ENCODE peak calls at places on chromosome 13, in seven cellular contexts. V is left ventricle myocardium inferior, R is neuronal stem cell, H is transverse colon, L is heart right ventricle, K is GM23248, E is esophagus squamous epithelium. X is an unnamed sample. For H3K4me1, the result is how much of the 10 kb centered on the place peaks cover.

GRCh38 chr13:112066624-112067004 is 335 bp upstream of the SOX1 start:
- DNase-seq in V (peak), R (peak), H (peak), L (peak), K (peak), E (no peak), X (peak)

GRCh38 chr13:83151308-83151660 is 731.0 kb downstream of the SLITRK1 start:
- DNase-seq in V (no peak), R (no peak), H (no peak), L (no peak), K (peak), E (no peak), X (no peak)

GRCh38 chr13:108176685-108177274 is 38.6 kb downstream of the LIG4 start:
- DNase-seq in V (no peak), R (no peak), H (peak), L (no peak), K (peak), E (no peak), X (peak)

GRCh38 chr13:93244141-93244917 is 17.7 kb downstream of the GPC6 start:
- DNase-seq in V (no peak), R (no peak), H (no peak), L (no peak), K (peak), E (no peak), X (peak)

GRCh38 chr13:43009506-43009905 is 13.9 kb upstream of the DNAJC15 start:
- DNase-seq in V (no peak), R (no peak), H (no peak), L (no peak), K (peak), E (no peak), X (peak)

GRCh38 chr13:21075303-21076264 is 14.2 kb upstream of the LATS2 start:
- DNase-seq in V (peak), R (no peak), H (no peak), L (peak), K (peak), E (no peak), X (peak)

GRCh38 chr13:110590577-110590976 is 24.8 kb upstream of the NAXD start:
- DNase-seq in V (no peak), R (no peak), H (no peak), L (no peak), K (no peak), E (no peak), X (no peak)

GRCh38 chr13:81133066-81133465 is 792.1 kb upstream of the SPRY2 start:
- DNase-seq in V (no peak), R (no peak), H (no peak), L (no peak), K (no peak), E (no peak), X (no peak)

GRCh38 chr13:71149498-71150363 is 717.3 kb downstream of the DACH1 start:
- DNase-seq in V (no peak), R (no peak), H (no peak), L (no peak), K (no peak), E (no peak), X (no peak)

GRCh38 chr13:40534456-40534855 is 132.0 kb downstream of the FOXO1 start:
- DNase-seq in V (no peak), R (no peak), H (no peak), L (no peak), K (no peak), E (no peak), X (peak)

GRCh38 chr13:45717324-45717723 is 15.2 kb downstream of the CBY2 start:
- DNase-seq in V (no peak), R (no peak), H (no peak), L (no peak), K (no peak), E (no peak), X (no peak)

GRCh38 chr13:30334663-30335386 is 27.5 kb upstream of the KATNAL1 start:
- DNase-seq in V (no peak), R (peak), H (no peak), L (no peak), K (peak), E (no peak), X (peak)

GRCh38 chr13:73618275-73618865 is 515.8 kb downstream of the KLF12 start:
- DNase-seq in V (no peak), R (no peak), H (peak), L (no peak), K (no peak), E (no peak), X (no peak)

GRCh38 chr13:90105276-90105675 is 1242.2 kb upstream of the MIR17HG start:
- DNase-seq in V (no peak), R (no peak), H (no peak), L (no peak), K (peak), E (no peak), X (no peak)

GRCh38 chr13:45737571-45738002 is 35.5 kb downstream of the CBY2 start:
- DNase-seq in V (no peak), R (no peak), H (no peak), L (no peak), K (no peak), E (no peak), X (no peak)

GRCh38 chr13:30314562-30314961 is 7.2 kb upstream of the KATNAL1 start:
- DNase-seq in V (no peak), R (no peak), H (no peak), L (no peak), K (no peak), E (no peak), X (no peak)

GRCh38 chr13:45621950-45622349 is 6.4 kb upstream of the ERICH6B start:
- DNase-seq in V (no peak), R (no peak), H (no peak), L (no peak), K (no peak), E (no peak), X (no peak)

GRCh38 chr13:41614671-41615519 is 157.5 kb downstream of the RGCC start:
- DNase-seq in V (no peak), R (no peak), H (no peak), L (no peak), K (peak), E (no peak), X (no peak)

GRCh38 chr13:73684286-73684685 is 449.9 kb downstream of the KLF12 start:
- DNase-seq in V (no peak), R (no peak), H (no peak), L (no peak), K (no peak), E (no peak), X (no peak)

GRCh38 chr13:40172149-40172591 is 494.3 kb downstream of the FOXO1 start:
- DNase-seq in V (no peak), R (no peak), H (no peak), L (no peak), K (no peak), E (no peak), X (no peak)

GRCh38 chr13:40800559-40800958 is 11.1 kb downstream of the SLC25A15 start:
- DNase-seq in V (no peak), R (no peak), H (no peak), L (no peak), K (no peak), E (no peak), X (no peak)

GRCh38 chr13:76512676-76513277 is 373.4 kb downstream of the KCTD12 start:
- DNase-seq in V (no peak), R (no peak), H (no peak), L (no peak), K (peak), E (no peak), X (no peak)

GRCh38 chr13:91347996-91348905 is 764 bp downstream of the MIR17HG start:
- DNase-seq in V (peak), R (peak), H (peak), L (peak), K (peak), E (no peak), X (peak)

GRCh38 chr13:113655358-113656014 is 2.5 kb downstream of the ATP4B start:
- DNase-seq in V (peak), R (no peak), H (no peak), L (no peak), K (no peak), E (no peak), X (no peak)

GRCh38 chr13:39692650-39693438 is 37.4 kb downstream of the COG6 start:
- DNase-seq in V (no peak), R (no peak), H (no peak), L (no peak), K (peak), E (no peak), X (no peak)

GRCh38 chr13:23993439-23993980 is 96.2 kb upstream of the C1QTNF9B start:
- DNase-seq in V (no peak), R (no peak), H (no peak), L (no peak), K (no peak), E (no peak), X (no peak)

GRCh38 chr13:79044415-79044814 is 361.6 kb downstream of the RBM26 start:
- DNase-seq in V (no peak), R (no peak), H (no peak), L (no peak), K (no peak), E (no peak), X (no peak)

GRCh38 chr13:71577127-71577526 is 289.9 kb downstream of the DACH1 start:
- DNase-seq in V (no peak), R (no peak), H (no peak), L (no peak), K (no peak), E (no peak), X (peak)

GRCh38 chr13:35479223-35479536 is 2.7 kb upstream of the MAB21L1 start:
- DNase-seq in V (no peak), R (no peak), H (no peak), L (no peak), K (no peak), E (no peak), X (no peak)

GRCh38 chr13:23586336-23586735 is 16.1 kb downstream of the TNFRSF19 start:
- DNase-seq in V (no peak), R (no peak), H (no peak), L (no peak), K (no peak), E (no peak), X (no peak)

GRCh38 chr13:111046590-111047141 is 68.4 kb upstream of the ARHGEF7 start:
- DNase-seq in V (no peak), R (no peak), H (no peak), L (no peak), K (peak), E (no peak), X (peak)

GRCh38 chr13:49580980-49581680 is 4.2 kb downstream of the RCBTB1 start:
- DNase-seq in V (no peak), R (no peak), H (no peak), L (no peak), K (no peak), E (no peak), X (no peak)

GRCh38 chr13:37914781-37915391 is 45.3 kb upstream of the TRPC4 start:
- DNase-seq in V (no peak), R (no peak), H (no peak), L (no peak), K (peak), E (no peak), X (no peak)

GRCh38 chr13:84439108-84439507 is 556.8 kb upstream of the SLITRK1 start:
- DNase-seq in V (no peak), R (no peak), H (no peak), L (no peak), K (peak), E (no peak), X (peak)

GRCh38 chr13:35621989-35622388 is 145.5 kb upstream of the MAB21L1 start:
- DNase-seq in V (no peak), R (no peak), H (no peak), L (no peak), K (peak), E (no peak), X (peak)

GRCh38 chr13:109567315-109567714 is 219.1 kb downstream of the IRS2 start:
- DNase-seq in V (no peak), R (no peak), H (no peak), L (no peak), K (peak), E (no peak), X (no peak)

GRCh38 chr13:63554157-63554556 is 2138.5 kb upstream of the PCDH20 start:
- DNase-seq in V (no peak), R (no peak), H (no peak), L (no peak), K (no peak), E (no peak), X (no peak)

GRCh38 chr13:75299913-75300862 is 181.8 kb downstream of the TBC1D4 start:
- DNase-seq in V (no peak), R (no peak), H (no peak), L (no peak), K (peak), E (no peak), X (no peak)

GRCh38 chr13:32261567-32261966 is 53.6 kb downstream of the ZAR1L start:
- DNase-seq in V (peak), R (no peak), H (peak), L (peak), K (peak), E (no peak), X (peak)
- H3K27ac ChIP-seq in V (peak), R (no peak), H (peak), L (peak), K (peak), E (no peak), X (no peak)

DNA sequence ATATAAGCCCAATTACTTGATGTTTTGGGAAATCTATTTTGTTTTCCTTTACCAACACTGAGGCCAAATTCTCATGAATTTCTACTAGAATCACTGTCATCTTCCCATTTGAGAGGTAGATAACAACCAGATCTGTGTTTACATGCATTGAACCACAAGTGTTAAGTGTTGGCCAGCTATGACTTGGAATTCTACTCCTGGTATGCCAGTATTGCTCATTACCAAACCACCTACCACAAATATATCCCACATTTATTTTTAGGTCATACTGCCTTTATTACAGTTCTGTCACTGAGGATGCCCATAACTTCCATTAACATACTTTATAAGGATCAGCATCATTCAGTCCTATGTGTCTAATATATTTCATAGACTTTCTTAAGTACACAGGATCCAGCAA is 328.9 kb downstream of the DIAPH3 start:
- DNase-seq in V (no peak), R (no peak), H (no peak), L (no peak), K (peak), E (no peak), X (no peak)
- H3K4me1 ChIP-seq in V (under half), R (under half), H (under half), L (under half), K (under half), E (under half), X (under half)

DNA sequence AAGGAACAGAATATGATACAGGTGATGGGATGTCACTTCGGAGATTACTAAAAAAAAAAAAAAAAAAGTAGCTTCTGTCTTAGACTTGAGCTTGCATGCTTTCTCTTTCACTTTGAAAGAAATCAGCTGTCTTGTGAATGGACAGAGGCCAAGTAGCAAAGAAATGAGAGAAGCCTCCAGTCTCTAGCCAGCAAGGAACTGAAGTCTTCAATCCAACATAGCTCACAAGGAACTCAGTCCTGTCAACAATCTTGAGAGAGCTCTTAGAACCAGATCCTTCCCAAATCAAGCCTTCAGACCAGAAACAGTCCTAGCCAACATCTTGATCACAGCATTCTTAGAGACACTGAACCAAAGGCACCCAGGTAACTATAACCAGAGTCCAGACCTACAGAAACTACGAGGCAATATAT is 7.7 kb downstream of the N4BP2L2 start:
- DNase-seq in V (no peak), R (no peak), H (no peak), L (no peak), K (peak), E (no peak), X (peak)
- H3K27ac ChIP-seq in V (peak), R (no peak), H (peak), L (peak), K (peak), E (peak), X (no peak)

DNA sequence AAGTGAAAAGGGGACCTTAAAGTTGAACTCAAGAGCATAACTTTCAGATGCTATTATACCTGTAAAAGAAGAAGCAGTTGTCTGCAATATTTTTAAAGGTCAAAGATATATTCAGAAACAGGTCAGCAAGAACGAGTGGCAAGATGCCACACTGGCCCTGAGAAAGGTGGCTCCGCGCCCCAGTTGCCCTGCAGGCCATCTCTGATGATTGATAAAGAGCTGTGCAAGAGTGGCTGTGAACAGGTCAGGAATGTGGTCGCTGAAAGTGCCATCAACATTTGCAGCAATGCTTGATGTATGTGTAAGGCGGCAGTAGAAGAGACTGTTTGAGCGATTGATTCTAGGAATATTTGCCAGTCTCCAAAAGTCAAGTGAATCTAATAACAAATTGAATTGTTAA is 664.2 kb upstream of the SLC10A2 start:
- DNase-seq in V (peak), R (no peak), H (no peak), L (peak), K (no peak), E (no peak), X (peak)
- H3K4me1 ChIP-seq in V (under half), R (under half), H (under half), L (under half), K (under half), E (under half), X (under half)

GRCh38 chr13:99988469-99989375 is 7.1 kb downstream of the ZIC2 start:
- DNase-seq in V (no peak), R (peak), H (no peak), L (no peak), K (no peak), E (no peak), X (peak)
- H3K27ac ChIP-seq in V (no peak), R (no peak), H (no peak), L (no peak), K (no peak), E (no peak), X (no peak)

GRCh38 chr13:33280923-33281322 is 4.6 kb downstream of the STARD13 start:
- DNase-seq in V (no peak), R (no peak), H (no peak), L (no peak), K (peak), E (no peak), X (no peak)

GRCh38 chr13:33280550-33280905 is 5.0 kb downstream of the STARD13 start:
- DNase-seq in V (no peak), R (no peak), H (no peak), L (no peak), K (no peak), E (no peak), X (no peak)

GRCh38 chr13:33284016-33284415 is 1.5 kb downstream of the STARD13 start:
- DNase-seq in V (no peak), R (no peak), H (no peak), L (no peak), K (peak), E (no peak), X (peak)

GRCh38 chr13:33283195-33283910 is 2.2 kb downstream of the STARD13 start:
- DNase-seq in V (no peak), R (no peak), H (no peak), L (no peak), K (peak), E (no peak), X (no peak)

GRCh38 chr13:33281951-33282595 is 3.5 kb downstream of the STARD13 start:
- DNase-seq in V (no peak), R (no peak), H (no peak), L (no peak), K (peak), E (no peak), X (no peak)
- H3K4me1 ChIP-seq in V (half or more), R (under half), H (under half), L (half or more), K (half or more), E (half or more), X (under half)

GRCh38 chr13:34151885-34152284 is 333.9 kb downstream of the RFC3 start:
- DNase-seq in V (no peak), R (no peak), H (no peak), L (no peak), K (no peak), E (no peak), X (no peak)

GRCh38 chr13:34153428-34154180 is 335.7 kb downstream of the RFC3 start:
- DNase-seq in V (no peak), R (no peak), H (no peak), L (no peak), K (no peak), E (no peak), X (peak)

GRCh38 chr13:34155931-34156607 is 338.1 kb downstream of the RFC3 start:
- DNase-seq in V (no peak), R (no peak), H (no peak), L (no peak), K (peak), E (no peak), X (no peak)

GRCh38 chr13:34152996-34153395 is 335.0 kb downstream of the RFC3 start:
- DNase-seq in V (no peak), R (no peak), H (no peak), L (no peak), K (no peak), E (no peak), X (no peak)

GRCh38 chr13:34152409-34152808 is 334.5 kb downstream of the RFC3 start:
- DNase-seq in V (no peak), R (no peak), H (no peak), L (no peak), K (no peak), E (no peak), X (no peak)
- H3K27ac ChIP-seq in V (no peak), R (no peak), H (no peak), L (no peak), K (no peak), E (no peak), X (no peak)

DNA sequence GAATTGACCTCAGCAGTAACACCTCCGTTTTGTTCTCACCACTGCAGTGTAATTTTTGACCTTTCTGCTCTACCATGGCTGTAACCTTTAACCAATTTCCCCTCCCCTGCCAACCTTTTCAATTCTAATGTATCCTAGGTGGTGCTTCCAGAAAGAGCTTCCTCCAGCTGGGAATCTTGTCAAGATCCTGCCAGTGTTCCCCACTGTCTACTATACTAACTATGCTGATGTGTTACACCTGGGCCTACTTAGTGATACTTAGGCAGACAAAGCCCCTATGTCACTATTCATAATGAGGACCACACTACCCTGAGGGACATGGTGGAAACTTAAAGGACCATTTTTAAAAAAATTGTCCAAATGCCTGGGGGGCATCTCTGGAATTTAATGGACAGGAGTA is 41.0 kb downstream of the MBNL2 start:
- DNase-seq in V (no peak), R (no peak), H (no peak), L (no peak), K (no peak), E (no peak), X (no peak)
- H3K4me1 ChIP-seq in V (half or more), R (under half), H (under half), L (half or more), K (under half), E (half or more), X (under half)

DNA sequence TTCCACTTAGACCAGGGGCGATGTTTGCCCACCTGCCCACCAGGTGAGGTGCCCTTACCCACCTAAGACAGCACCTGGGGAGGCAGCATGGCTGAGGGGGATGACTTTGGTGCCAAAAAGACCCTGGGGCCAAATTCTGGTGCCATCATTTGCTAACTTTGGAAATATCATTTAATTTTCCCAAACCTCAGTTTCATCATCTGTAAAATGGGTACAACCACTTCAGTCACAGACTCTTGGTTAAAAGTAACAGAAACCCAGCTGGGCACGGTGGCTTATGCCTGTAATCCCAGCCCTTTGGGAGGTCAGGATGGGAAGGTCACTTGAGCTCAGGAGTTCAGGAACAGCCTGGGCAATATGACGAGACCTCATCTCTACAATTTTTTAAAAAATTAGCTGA is 177.8 kb downstream of the USP12 start:
- DNase-seq in V (no peak), R (no peak), H (no peak), L (no peak), K (no peak), E (no peak), X (no peak)
- H3K27ac ChIP-seq in V (no peak), R (no peak), H (peak), L (no peak), K (no peak), E (no peak), X (no peak)

GRCh38 chr13:26425439-26426358 is 131.8 kb upstream of the WASF3 start:
- DNase-seq in V (no peak), R (no peak), H (peak), L (no peak), K (no peak), E (no peak), X (no peak)
- H3K4me1 ChIP-seq in V (under half), R (under half), H (under half), L (under half), K (under half), E (under half), X (under half)